ENCODE peak calls at places on chromosome 12, in nine cellular contexts. Y, K, W, J, I, S, U, F and D are unnamed samples. For H3K27me3, the result is how much of the 10 kb centered on the place peaks cover.

GRCh38 chr12:31867292-31867691 is 91.9 kb upstream of the RESF1 start:
- DNase-seq in J (no peak), F (no peak), I (no peak), U (no peak), S (no peak), Y (no peak), W (no peak), K (no peak), D (no peak)

GRCh38 chr12:55845349-55845748 is 2.6 kb upstream of the MMP19 start:
- DNase-seq in J (no peak), F (no peak), I (no peak), U (no peak), S (no peak), W (no peak), Y (no peak), K (no peak), D (no peak)

GRCh38 chr12:22821985-22822384 is 197.0 kb downstream of the ETNK1 start:
- DNase-seq in S (no peak), J (no peak), K (no peak), I (no peak), F (peak), W (no peak), U (no peak), Y (peak), D (no peak)

GRCh38 chr12:43675048-43675904 is 83.3 kb downstream of the PUS7L start:
- DNase-seq in I (no peak), F (peak), W (peak), Y (no peak), J (no peak), K (no peak), U (no peak), S (no peak), D (no peak)

GRCh38 chr12:44696542-44696941 is 179.6 kb downstream of the NELL2 start:
- DNase-seq in U (no peak), I (no peak), K (no peak), W (peak), J (no peak), S (no peak), F (no peak), Y (no peak), D (no peak)

GRCh38 chr12:46556820-46557524 is 184.4 kb upstream of the SLC38A2 start:
- DNase-seq in J (no peak), W (peak), S (no peak), Y (peak), K (no peak), I (no peak), F (peak), U (no peak), D (no peak)

GRCh38 chr12:106629797-106630669 is 47.2 kb downstream of the RFX4 start:
- DNase-seq in K (no peak), F (peak), W (no peak), I (no peak), U (no peak), J (no peak), S (no peak), Y (peak), D (no peak)

GRCh38 chr12:19244312-19244711 is 114.8 kb downstream of the PLEKHA5 start:
- DNase-seq in Y (no peak), J (no peak), S (no peak), U (no peak), W (no peak), K (no peak), I (no peak), F (peak), D (peak)

GRCh38 chr12:67018105-67018504 is 251.1 kb upstream of the CAND1 start:
- DNase-seq in I (no peak), F (no peak), K (no peak), Y (no peak), W (no peak), S (no peak), J (no peak), U (no peak), D (no peak)

GRCh38 chr12:14784471-14784870 is 18.8 kb downstream of the WBP11 start:
- DNase-seq in I (no peak), K (no peak), J (no peak), F (no peak), S (no peak), Y (no peak), U (no peak), W (no peak), D (no peak)

GRCh38 chr12:111598637-111599458 is at the start of gene ATXN2:
- DNase-seq in K (peak), F (no peak), Y (no peak), J (peak), U (peak), W (no peak), S (peak), I (peak), D (peak)

GRCh38 chr12:51533799-51534198 is 57.2 kb upstream of the SCN8A start:
- DNase-seq in Y (no peak), I (no peak), J (no peak), K (no peak), F (peak), W (no peak), S (no peak), U (peak), D (no peak)

GRCh38 chr12:95574799-95575452 is 23.6 kb upstream of the USP44 start:
- DNase-seq in I (no peak), F (peak), W (peak), S (no peak), J (no peak), Y (peak), K (no peak), U (peak), D (no peak)

GRCh38 chr12:71947645-71948105 is 9.0 kb downstream of the TPH2 start:
- DNase-seq in U (no peak), F (peak), S (no peak), I (peak), W (peak), K (no peak), J (no peak), Y (no peak), D (no peak)

GRCh38 chr12:8911606-8912268 is 2.6 kb upstream of the PHC1 start:
- DNase-seq in K (no peak), I (no peak), S (no peak), W (peak), Y (no peak), U (no peak), J (no peak), F (no peak), D (no peak)
- TF ChIP-seq CTCF in K (no peak), I (no peak), S (no peak), W (no peak), Y (no peak), U (no peak), J (no peak), F (no peak), D (no peak)

DNA sequence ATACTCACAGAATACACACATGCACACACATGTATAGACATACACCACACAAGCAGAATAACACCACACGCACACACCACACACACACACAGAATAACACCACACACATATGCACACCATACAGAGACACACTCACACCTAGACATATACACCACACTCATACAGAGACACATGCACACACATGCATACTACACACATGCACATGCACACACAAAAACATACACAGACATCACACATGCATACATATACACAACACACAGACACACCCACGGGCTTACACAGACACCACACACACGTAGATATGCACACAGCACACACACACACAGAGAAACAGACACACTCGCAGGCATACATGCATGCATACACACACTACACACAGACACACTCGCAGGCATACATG is 49.7 kb downstream of the NTF3 start:
- DNase-seq in Y (no peak), F (no peak), W (no peak), S (no peak), I (no peak), U (no peak), J (no peak), K (no peak), D (no peak)
- H3K27me3 ChIP-seq in Y (under half), F (under half), W (under half), S (under half), I (under half), U (under half), J (under half), K (under half), D (under half)

GRCh38 chr12:131092911-131093901 is 139.5 kb downstream of the ADGRD1 start:
- DNase-seq in K (no peak), J (no peak), S (peak), W (peak), U (no peak), F (no peak), Y (no peak), I (no peak), D (peak)
- TF ChIP-seq CTCF in K (no peak), J (no peak), S (no peak), W (no peak), U (no peak), F (no peak), Y (no peak), I (no peak), D (no peak)

GRCh38 chr12:54005531-54005852 is 3.3 kb upstream of the HOXC8 start:
- DNase-seq in U (no peak), Y (no peak), S (no peak), J (no peak), K (no peak), W (no peak), F (no peak), I (no peak), D (no peak)

GRCh38 chr12:54004063-54004840 is 4.3 kb downstream of the HOXC9 start:
- DNase-seq in S (no peak), F (no peak), J (no peak), I (no peak), Y (no peak), K (no peak), U (no peak), W (no peak), D (no peak)

GRCh38 chr12:54003625-54004024 is 3.7 kb downstream of the HOXC9 start:
- DNase-seq in J (no peak), U (no peak), F (no peak), I (no peak), S (no peak), W (no peak), K (no peak), Y (no peak), D (no peak)

GRCh38 chr12:54005853-54006699 is 2.7 kb upstream of the HOXC8 start:
- DNase-seq in Y (peak), F (peak), S (peak), U (peak), W (peak), K (peak), I (peak), J (peak), D (peak)

GRCh38 chr12:54004841-54005530 is 3.8 kb upstream of the HOXC8 start:
- DNase-seq in S (no peak), K (no peak), U (no peak), F (no peak), J (no peak), Y (no peak), W (no peak), I (no peak), D (no peak)
- H3K27me3 ChIP-seq in S (half or more), K (half or more), U (half or more), F (half or more), J (half or more), Y (half or more), W (half or more), I (under half), D (under half)

GRCh38 chr12:114612062-114612461 is 71.9 kb downstream of the TBX3 start:
- DNase-seq in W (no peak), I (no peak), Y (no peak), J (no peak), U (no peak), K (no peak), F (no peak), S (no peak), D (no peak)

GRCh38 chr12:114614040-114614439 is 69.9 kb downstream of the TBX3 start:
- DNase-seq in W (no peak), S (no peak), F (no peak), U (no peak), J (no peak), K (no peak), Y (no peak), I (no peak), D (no peak)

GRCh38 chr12:114616081-114616480 is 67.9 kb downstream of the TBX3 start:
- DNase-seq in F (no peak), J (no peak), Y (no peak), K (no peak), U (no peak), S (no peak), W (no peak), I (no peak), D (no peak)

GRCh38 chr12:114608509-114608908 is 75.5 kb downstream of the TBX3 start:
- DNase-seq in Y (no peak), W (no peak), F (no peak), S (no peak), U (no peak), J (no peak), I (no peak), K (no peak), D (no peak)

DNA sequence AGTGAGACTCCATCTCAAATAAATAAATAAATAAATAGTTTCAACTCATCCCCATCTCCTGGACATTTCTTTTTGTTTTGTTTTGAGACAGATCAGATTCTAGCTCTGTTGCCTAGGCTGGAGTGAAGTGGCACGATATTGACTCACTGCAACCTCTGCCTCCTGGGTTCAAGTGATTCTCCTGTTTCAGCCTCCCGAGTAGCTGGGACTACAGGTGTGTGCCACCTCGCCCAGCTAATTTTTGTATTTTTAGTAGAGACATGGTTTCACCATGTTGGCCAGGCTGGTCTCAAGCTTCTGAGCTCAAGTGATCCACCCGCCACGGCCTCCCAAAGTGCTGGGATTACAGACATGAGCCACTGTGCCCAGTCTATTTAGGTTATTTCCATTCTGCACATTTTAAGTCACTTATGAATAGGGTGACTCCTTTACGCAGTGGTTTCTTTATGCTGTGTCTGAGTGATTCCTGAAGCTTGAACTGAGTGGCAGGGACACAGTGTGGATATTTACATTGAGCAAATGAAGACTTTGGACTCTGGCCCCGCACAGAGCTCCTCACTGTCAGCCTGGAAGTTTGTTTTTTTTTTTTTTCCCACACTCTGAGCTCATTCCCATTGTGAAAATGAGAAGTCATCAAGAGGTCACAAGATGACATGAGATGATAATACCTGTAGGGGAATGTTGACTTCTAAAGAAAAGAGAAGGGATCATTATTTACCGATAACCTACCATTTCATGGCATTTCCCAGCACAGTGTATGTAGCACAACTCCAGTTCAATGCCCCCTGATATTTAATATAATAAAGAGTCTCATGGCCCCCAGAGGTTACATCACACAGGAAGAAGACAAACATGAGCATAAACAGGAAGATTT is 72.6 kb downstream of the TBX3 start:
- DNase-seq in U (no peak), J (no peak), Y (no peak), S (no peak), I (no peak), F (no peak), W (no peak), K (no peak), D (no peak)
- TF ChIP-seq CTCF in U (no peak), J (no peak), Y (no peak), S (no peak), I (no peak), F (no peak), W (no peak), K (no peak), D (no peak)